ENCODE peak calls at places on chromosomes 11 and 22, in five cellular contexts. One of them, this sample, is unnamed.

GRCh38 chr11:124669193-124669592 is 4.3 kb downstream of the SIAE start:
- DNase-seq in PC-9: peak; percentile 40
- DNase-seq in NCI-H2081: peak; percentile 42
- DNase-seq in T follicular helper cell: peak; percentile 33
- DNase-seq in SIG-M5: no peak
- DNase-seq in this sample: no peak

GRCh38 chr11:76798202-76798581 is 15.0 kb downstream of the TSKU start:
- DNase-seq in T follicular helper cell: no peak
- DNase-seq in PC-9: no peak
- DNase-seq in SIG-M5: no peak
- DNase-seq in NCI-H2081: no peak
- DNase-seq in this sample: no peak

GRCh38 chr22:39242809-39243442 is 1.9 kb downstream of the PDGFB start:
- DNase-seq in T follicular helper cell: peak; percentile 26
- DNase-seq in PC-9: peak; percentile 91
- DNase-seq in NCI-H2081: no peak
- DNase-seq in SIG-M5: no peak
- DNase-seq in this sample: peak; percentile 13

GRCh38 chr11:29707924-29708323 is 308.9 kb downstream of the KCNA4 start:
- DNase-seq in T follicular helper cell: no peak
- DNase-seq in SIG-M5: no peak
- DNase-seq in NCI-H2081: no peak
- DNase-seq in PC-9: no peak
- DNase-seq in this sample: no peak

GRCh38 chr11:7796842-7797241 is at the start of gene OR5P2:
- DNase-seq in NCI-H2081: no peak
- DNase-seq in T follicular helper cell: no peak
- DNase-seq in SIG-M5: no peak
- DNase-seq in PC-9: no peak
- DNase-seq in this sample: no peak

GRCh38 chr11:66080055-66080817 is 10.2 kb downstream of the PACS1 start:
- DNase-seq in PC-9: peak; percentile 41
- DNase-seq in NCI-H2081: no peak
- DNase-seq in T follicular helper cell: peak; percentile 76
- DNase-seq in SIG-M5: no peak
- DNase-seq in this sample: peak; percentile 34

GRCh38 chr22:44472583-44472982 is 25.4 kb downstream of the RTL6 start:
- DNase-seq in SIG-M5: no peak
- DNase-seq in T follicular helper cell: no peak
- DNase-seq in PC-9: no peak
- DNase-seq in NCI-H2081: no peak
- DNase-seq in this sample: no peak

GRCh38 chr22:46349238-46349637 is 13.7 kb downstream of the TRMU start:
- DNase-seq in T follicular helper cell: no peak
- DNase-seq in PC-9: no peak
- DNase-seq in NCI-H2081: no peak
- DNase-seq in SIG-M5: no peak
- DNase-seq in this sample: no peak

GRCh38 chr11:70085815-70086769 is 8.0 kb downstream of the ANO1 start:
- DNase-seq in T follicular helper cell: no peak
- DNase-seq in NCI-H2081: no peak
- DNase-seq in PC-9: no peak
- DNase-seq in SIG-M5: no peak
- DNase-seq in this sample: no peak